ENCODE peak calls at places on chromosomes 11 and 22, in nine cellular contexts. B is T1000; R is GM23338; S is NCI-H2171 treated with DMSO at 0.1 percent for 48 hours; K is adrenal gland; U is KBM-7; W is T-cell; Z is neural crest cell; Q is activated CD4-positive, alpha-beta memory T cell treated with anti-CD3 and anti-CD28 coated beads for 36 hours. P is an unnamed sample.
A peak's percentile ranks its signal among the peaks of the same experiment; 100 is the strongest.

GRCh38 chr11:46342237-46342636 is 5.0 kb upstream of the DGKZ start:
- DNase-seq in U (peak; percentile 85), R (peak; percentile 69), K (no peak), W (no peak), Z (no peak), Q (no peak), B (no peak), S (no peak), P (no peak)

GRCh38 chr11:112128483-112129121 is 35.3 kb downstream of the IL18 start:
- DNase-seq in Q (no peak), K (peak; percentile 86), R (no peak), B (peak; percentile 18), U (no peak), Z (no peak), S (peak; percentile 54), W (no peak), P (no peak)

GRCh38 chr22:32584650-32585049 is 110.0 kb downstream of the FBXO7 start:
- DNase-seq in Q (no peak), K (no peak), R (no peak), W (no peak), B (no peak), S (no peak), Z (no peak), U (no peak), P (no peak)

GRCh38 chr11:9274499-9275228 is 9.5 kb upstream of the DENND5A start:
- DNase-seq in S (no peak), Z (no peak), U (no peak), K (no peak), Q (no peak), W (no peak), R (no peak), B (no peak), P (no peak)

GRCh38 chr11:66688561-66689534 is 11.2 kb upstream of the RBM4B start:
- DNase-seq in Q (peak; percentile 15), W (no peak), R (no peak), B (no peak), Z (no peak), K (no peak), U (no peak), S (no peak), P (no peak)

GRCh38 chr11:106395716-106396349 is 318.4 kb downstream of the AASDHPPT start:
- DNase-seq in K (no peak), Z (no peak), Q (no peak), W (no peak), R (no peak), B (no peak), U (no peak), S (no peak), P (no peak)

GRCh38 chr11:18105802-18106574 is at the start of gene SAAL1:
- DNase-seq in Q (peak; percentile 94), W (peak; percentile 76), B (peak; percentile 60), Z (peak; percentile 98), S (peak; percentile 64), U (peak; percentile 91), R (peak; percentile 95), K (peak; percentile 80), P (peak; percentile 64)

GRCh38 chr22:39292561-39293074 is 26.8 kb downstream of the RPL3 start:
- DNase-seq in S (no peak), R (peak; percentile 47), B (peak; percentile 81), W (no peak), Z (peak; percentile 34), K (peak; percentile 90), Q (no peak), U (peak; percentile 69), P (no peak)

GRCh38 chr11:415640-416041 is 842 bp upstream of the SIGIRR start:
- DNase-seq in Z (no peak), B (no peak), Q (no peak), S (no peak), R (no peak), U (peak; percentile 24), W (no peak), K (no peak), P (no peak)

GRCh38 chr11:32960553-32961164 is 55.0 kb upstream of the DEPDC7 start:
- DNase-seq in B (no peak), S (peak; percentile 61), W (no peak), Q (no peak), U (peak; percentile 75), R (peak; percentile 78), Z (no peak), K (no peak), P (peak; percentile 8)

GRCh38 chr11:123590296-123590912 is 64.0 kb downstream of the SCN3B start:
- DNase-seq in B (peak; percentile 37), Z (no peak), R (no peak), W (no peak), K (peak; percentile 86), S (no peak), Q (no peak), U (no peak), P (no peak)

GRCh38 chr11:62266558-62266957 is 3.4 kb upstream of the SCGB2A2 start:
- DNase-seq in U (no peak), S (no peak), R (no peak), W (no peak), Q (peak; percentile 43), K (no peak), B (no peak), Z (no peak), P (no peak)

GRCh38 chr11:80118071-80118470 is 677.2 kb upstream of the TENM4 start:
- DNase-seq in Q (no peak), W (no peak), S (peak; percentile 48), Z (peak; percentile 1), U (no peak), K (no peak), R (no peak), B (no peak), P (no peak)

GRCh38 chr11:105181100-105181499 is 41.5 kb upstream of the CARD18 start:
- DNase-seq in Z (no peak), Q (no peak), K (no peak), W (no peak), R (no peak), S (no peak), B (no peak), U (no peak), P (no peak)

GRCh38 chr11:2741377-2742131 is 41.8 kb upstream of the KCNQ1OT1 start:
- DNase-seq in S (no peak), R (no peak), W (peak; percentile 1), K (no peak), B (peak; percentile 42), Z (no peak), U (no peak), Q (no peak), P (no peak)

GRCh38 chr11:23151819-23152218 is 291.5 kb upstream of the CCDC179 start:
- DNase-seq in K (no peak), U (no peak), S (no peak), Z (no peak), Q (no peak), W (no peak), R (no peak), B (no peak), P (no peak)

GRCh38 chr11:86447763-86448480 is 73.2 kb downstream of the CCDC81 start:
- DNase-seq in Q (peak; percentile 55), K (no peak), W (no peak), B (no peak), Z (no peak), S (no peak), U (no peak), R (no peak), P (no peak)

GRCh38 chr11:131837562-131837961 is 467.1 kb downstream of the NTM start:
- DNase-seq in Q (no peak), U (no peak), W (no peak), R (no peak), K (no peak), S (no peak), B (no peak), Z (no peak), P (no peak)

GRCh38 chr11:32087602-32088001 is 3.3 kb upstream of the RCN1 start:
- DNase-seq in Z (no peak), R (no peak), K (no peak), Q (no peak), S (no peak), U (no peak), B (no peak), W (no peak), P (no peak)

GRCh38 chr11:121141051-121141450 is 40.0 kb downstream of the TECTA start:
- DNase-seq in K (no peak), B (no peak), Z (no peak), S (no peak), U (no peak), Q (no peak), R (no peak), W (no peak), P (no peak)

GRCh38 chr22:46391486-46392136 is 56.1 kb downstream of the TRMU start:
- DNase-seq in R (no peak), S (no peak), W (no peak), Q (no peak), Z (no peak), B (no peak), U (no peak), K (no peak), P (no peak)

GRCh38 chr11:112961751-112962747 is 829 bp downstream of the NCAM1 start:
- DNase-seq in B (no peak), Q (peak; percentile 14), R (peak; percentile 49), W (no peak), K (peak; percentile 48), S (peak; percentile 57), U (peak; percentile 21), Z (peak; percentile 51), P (peak; percentile 14)

GRCh38 chr22:48941903-48942625 is 885.6 kb downstream of the BRD1 start:
- DNase-seq in Q (no peak), Z (no peak), W (no peak), U (no peak), B (no peak), K (no peak), R (no peak), S (peak; percentile 40), P (no peak)

GRCh38 chr22:22843848-22844247 is 43.8 kb upstream of the IGLL5 start:
- DNase-seq in R (no peak), U (no peak), K (no peak), Z (no peak), S (no peak), W (no peak), Q (no peak), B (no peak), P (no peak)

P was measured in NCI-H1694.